ENCODE peak calls at places on chromosomes 2 and 18, in four cellular contexts. K, E, H and N are unnamed samples.

GRCh38 chr2:199405241-199405640 is 52.5 kb downstream of the SATB2 start:
- DNase-seq in K (no peak), E (peak; percentile 28), H (no peak), N (peak; percentile 3)

GRCh38 chr18:9974279-9974915 is 60.6 kb downstream of the VAPA start:
- DNase-seq in K (no peak), E (no peak), H (no peak), N (no peak)

GRCh38 chr2:218123986-218124385 is 1.8 kb upstream of the CXCR2 start:
- DNase-seq in K (no peak), E (no peak), H (no peak), N (no peak)

GRCh38 chr2:159900343-159900742 is 102.3 kb upstream of the CD302 start:
- DNase-seq in K (no peak), E (no peak), H (no peak), N (no peak)

GRCh38 chr2:188784269-188784762 is 189.9 kb upstream of the COL3A1 start:
- DNase-seq in K (no peak), E (no peak), H (no peak), N (no peak)

GRCh38 chr2:8120979-8121825 is 560.7 kb upstream of the ID2 start:
- DNase-seq in K (no peak), E (peak; percentile 36), H (no peak), N (no peak)

GRCh38 chr2:141381946-141382345 is 748.9 kb downstream of the LRP1B start:
- DNase-seq in K (no peak), E (no peak), H (no peak), N (no peak)

GRCh38 chr2:28407976-28408690 is 15.5 kb downstream of the FOSL2 start:
- DNase-seq in K (no peak), E (no peak), H (peak; percentile 18), N (no peak)

GRCh38 chr2:17643031-17643615 is 102.6 kb downstream of the VSNL1 start:
- DNase-seq in K (no peak), E (peak; percentile 99), H (peak; percentile 75), N (peak; percentile 92)

GRCh38 chr2:148642891-148643416 is 1.6 kb upstream of the EPC2 start:
- DNase-seq in K (no peak), E (no peak), H (peak; percentile 35), N (no peak)

GRCh38 chr2:38613849-38614213 is 11.1 kb upstream of the HNRNPLL start:
- DNase-seq in K (no peak), E (no peak), H (no peak), N (no peak)

GRCh38 chr18:50898908-50899307 is 20.0 kb downstream of the ME2 start:
- DNase-seq in K (no peak), E (no peak), H (no peak), N (no peak)

GRCh38 chr2:696999-697627 is 19.9 kb upstream of the TMEM18 start:
- DNase-seq in K (no peak), E (no peak), H (no peak), N (no peak)

GRCh38 chr2:53594586-53594918 is 173.1 kb upstream of the CHAC2 start:
- DNase-seq in K (no peak), E (peak; percentile 10), H (no peak), N (peak; percentile 32)

GRCh38 chr2:165952600-165953210 is 871 bp downstream of the TTC21B start:
- DNase-seq in K (peak; percentile 12), E (peak; percentile 34), H (no peak), N (no peak)

GRCh38 chr2:202122975-202123765 is 50.1 kb downstream of the KIAA2012 start:
- DNase-seq in K (no peak), E (peak; percentile 37), H (no peak), N (no peak)

GRCh38 chr2:198077477-198077876 is 273.1 kb downstream of the PLCL1 start:
- DNase-seq in K (no peak), E (peak; percentile 8), H (no peak), N (no peak)
- H3K4me3 ChIP-seq in K (no peak overlapping the region), E (no peak overlapping the region), H (no peak overlapping the region), N (no peak overlapping the region)

GRCh38 chr2:229054311-229054710 is 216.8 kb downstream of the PID1 start:
- DNase-seq in K (no peak), E (no peak), H (no peak), N (no peak)
- H3K9me3 ChIP-seq in K (no peaks in the 10 kb centered on the region), E (no peaks in the 10 kb centered on the region), H (no peaks in the 10 kb centered on the region), N (no peaks in the 10 kb centered on the region)

DNA sequence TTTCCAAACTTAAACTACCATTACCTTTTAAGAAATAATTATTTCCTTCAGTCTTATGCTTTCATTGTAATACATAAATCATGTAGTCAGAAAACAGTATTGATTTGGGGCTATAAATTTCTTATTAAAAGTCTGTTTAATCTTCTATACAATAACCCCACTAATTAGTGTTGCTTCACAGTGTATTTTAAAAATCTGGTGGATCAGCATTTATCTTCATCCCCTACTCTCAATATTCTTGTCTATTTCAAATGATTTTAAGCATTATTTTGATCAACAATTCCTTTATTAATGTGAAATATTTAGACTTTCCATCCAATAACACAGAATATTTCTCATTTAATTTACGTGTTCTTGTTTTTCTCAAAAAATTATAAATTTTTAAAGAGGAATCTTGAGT is 32.5 kb upstream of the SDC1 start:
- DNase-seq in K (no peak), E (no peak), H (no peak), N (no peak)
- H3K36me3 ChIP-seq in K (peaks cover 61% of the 10 kb centered on the region), E (peaks cover 70% of the 10 kb centered on the region), H (no peaks in the 10 kb centered on the region), N (peaks cover 63% of the 10 kb centered on the region)

GRCh38 chr2:172859821-172860707 is 124.4 kb downstream of the RAPGEF4 start:
- DNase-seq in K (no peak), E (no peak), H (peak; percentile 64), N (no peak)
- H3K4me3 ChIP-seq in K (no peak overlapping the region), E (no peak overlapping the region), H (no peak overlapping the region), N (peak overlapping the region; percentile 9)

DNA sequence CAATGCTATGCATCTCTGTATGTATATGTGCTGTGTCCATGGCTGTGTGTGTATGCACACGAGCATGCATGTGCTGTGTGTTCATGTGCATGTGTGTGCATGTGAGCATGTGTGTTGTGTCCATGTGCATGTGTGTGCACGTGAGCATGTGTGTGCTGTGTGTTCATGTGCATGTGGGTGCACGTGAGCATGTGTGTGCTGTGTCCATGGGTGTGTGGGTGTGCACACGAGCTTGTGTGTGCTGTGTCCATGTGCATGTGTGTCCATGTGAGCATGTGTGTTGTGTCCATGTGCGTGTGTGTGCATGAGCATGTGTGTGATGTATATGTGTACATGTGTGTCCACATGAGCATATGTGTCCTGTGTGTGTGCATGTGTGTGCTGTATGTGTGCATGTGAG is 414.4 kb upstream of the SALL3 start:
- DNase-seq in K (no peak), E (no peak), H (no peak), N (no peak)
- H3K9me3 ChIP-seq in K (no peaks in the 10 kb centered on the region), E (no peaks in the 10 kb centered on the region), H (no peaks in the 10 kb centered on the region), N (no peaks in the 10 kb centered on the region)

DNA sequence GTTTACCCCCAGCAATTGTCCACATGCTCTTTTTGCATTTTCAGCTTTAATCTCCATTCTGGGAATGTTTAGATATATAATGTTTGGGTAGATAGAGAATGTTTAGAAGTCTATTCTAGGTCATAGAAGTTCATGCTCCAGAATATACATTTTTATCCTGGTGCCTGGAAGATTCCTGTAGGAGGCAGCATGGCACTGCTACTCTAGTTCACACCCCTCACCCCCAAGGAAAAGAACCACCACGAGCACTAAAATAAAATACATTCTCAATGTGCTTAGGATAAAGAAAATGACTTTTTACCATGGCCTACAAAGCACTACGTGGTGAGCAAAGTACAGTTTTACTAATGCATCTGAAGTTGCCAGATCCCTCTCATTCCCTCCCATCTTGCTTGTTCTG is 53.8 kb downstream of the MYO1B start:
- DNase-seq in K (no peak), E (peak; percentile 50), H (no peak), N (no peak)
- H3K36me3 ChIP-seq in K (no peaks in the 10 kb centered on the region), E (peaks cover 8% of the 10 kb centered on the region), H (no peaks in the 10 kb centered on the region), N (peaks cover 20% of the 10 kb centered on the region)

GRCh38 chr2:219180961-219181360 is 2.9 kb downstream of the RETREG2 start:
- DNase-seq in K (no peak), E (no peak), H (no peak), N (no peak)

GRCh38 chr2:219181531-219181930 is 3.5 kb downstream of the RETREG2 start:
- DNase-seq in K (no peak), E (no peak), H (no peak), N (no peak)

GRCh38 chr2:219178377-219179175 is 501 bp downstream of the RETREG2 start:
- DNase-seq in K (no peak), E (peak; percentile 67), H (peak; percentile 62), N (peak; percentile 41)

GRCh38 chr2:219177594-219178376 is at the start of gene RETREG2:
- DNase-seq in K (peak; percentile 90), E (peak; percentile 98), H (peak; percentile 88), N (peak; percentile 87)

DNA sequence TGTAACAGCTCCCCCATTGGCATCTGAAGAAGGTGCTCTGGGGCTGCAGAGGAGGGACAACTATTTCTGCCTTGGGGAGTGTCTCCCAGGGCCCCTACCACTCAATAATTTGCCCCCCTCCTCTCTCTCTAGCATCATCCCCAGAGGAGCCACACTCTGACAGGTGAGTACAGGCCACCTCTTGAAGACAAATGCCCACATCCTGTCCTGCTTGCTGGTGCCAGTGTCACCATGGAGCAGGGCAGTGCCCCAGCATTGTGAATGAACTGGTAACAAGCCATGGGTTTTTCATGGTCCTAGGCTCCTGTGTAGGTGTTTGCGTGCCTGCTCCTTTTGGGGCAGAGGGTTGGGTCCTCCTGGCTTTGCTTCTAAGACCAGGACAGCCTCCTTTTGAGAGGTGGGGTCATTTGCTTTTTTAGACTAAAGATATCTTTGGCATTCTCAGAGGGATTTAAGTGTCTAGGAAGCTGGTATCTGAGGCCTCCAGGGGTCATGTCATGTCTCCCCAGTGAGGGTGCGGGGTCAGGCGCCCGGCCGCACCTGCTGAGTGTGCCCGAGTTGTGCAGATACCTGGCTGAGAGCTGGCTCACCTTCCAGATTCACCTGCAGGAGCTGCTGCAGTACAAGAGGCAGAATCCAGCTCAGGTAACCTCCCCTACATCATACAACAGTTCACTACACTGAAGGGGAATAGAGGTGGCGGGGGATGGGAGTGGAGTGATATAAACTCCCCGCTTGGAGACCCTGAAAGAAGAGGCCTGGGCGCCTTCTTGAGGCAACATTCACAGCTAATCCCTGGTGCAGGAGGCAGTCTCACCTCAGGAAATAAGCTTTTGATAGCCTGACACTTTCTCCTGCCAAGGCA is 1.8 kb downstream of the RETREG2 start:
- DNase-seq in K (no peak), E (no peak), H (no peak), N (no peak)
- H3K4me3 ChIP-seq in K (no peak overlapping the region), E (peak overlapping the region; percentile 92), H (no peak overlapping the region), N (no peak overlapping the region)

GRCh38 chr2:216562689-216563435 is 64.2 kb downstream of the RPL37A start:
- DNase-seq in K (no peak), E (no peak), H (no peak), N (no peak)
- H3K9me3 ChIP-seq in K (no peaks in the 10 kb centered on the region), E (no peaks in the 10 kb centered on the region), H (no peaks in the 10 kb centered on the region), N (no peaks in the 10 kb centered on the region)

DNA sequence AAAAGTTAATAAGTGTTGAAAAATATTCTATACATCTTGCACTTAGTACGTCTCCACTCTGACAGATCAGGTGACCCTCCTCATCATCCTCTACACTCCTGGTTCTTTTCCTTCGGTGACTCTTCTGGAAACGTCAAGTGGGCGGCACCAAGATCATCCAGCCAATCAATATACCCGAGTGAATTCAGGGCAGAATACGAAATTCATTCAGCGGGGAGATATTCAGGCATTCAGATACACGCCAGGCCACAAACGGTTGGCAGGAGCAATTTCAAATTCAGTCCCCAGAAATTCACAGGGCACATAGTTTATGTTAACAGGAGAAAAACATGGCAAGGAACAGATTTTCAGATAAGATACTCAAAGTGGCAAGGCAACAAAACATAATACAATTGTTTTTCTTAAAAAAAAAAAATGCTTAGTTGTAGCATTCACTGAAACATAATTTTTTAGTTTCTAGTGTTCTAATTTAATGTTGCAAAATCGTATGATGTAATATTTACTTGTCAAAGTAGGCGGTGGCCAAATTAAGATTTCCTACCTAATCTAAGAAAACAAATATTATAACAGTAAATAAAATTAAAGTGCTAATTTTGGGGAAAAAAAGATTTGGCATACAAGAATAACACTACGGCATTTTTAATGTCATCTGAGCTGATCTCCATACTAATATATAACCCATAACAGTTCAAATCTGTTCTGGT is 4.2 kb downstream of the CLK1 start:
- DNase-seq in K (no peak), E (peak; percentile 86), H (peak; percentile 62), N (no peak)
- H3K36me3 ChIP-seq in K (peaks cover 46% of the 10 kb centered on the region), E (peaks cover 57% of the 10 kb centered on the region), H (no peaks in the 10 kb centered on the region), N (peaks cover 85% of the 10 kb centered on the region)